ENCODE peak calls at places on chromosome 14, in four cellular contexts. One of them, this sample, is unnamed.

GRCh38 chr14:60266021-60266937 is 17.3 kb downstream of the PPM1A start:
- DNase-seq in pulmonary artery endothelial cell: no peak
- DNase-seq in activated T-helper 1 cell treated with anti-CD3 and anti-CD28 coated beads, Interleukin-12 subunit alpha, Interleukin-12 subunit beta, Interleukin-2, Interleukin-4 antibody, amounts not matched to agents 30 ng/mL and 10 ng/mL and 1 ng/mL, durations not matched to agents 14 hours and 24 hours and 36 hours: no peak
- DNase-seq in fibroblast of lung: no peak
- DNase-seq in this sample: no peak

GRCh38 chr14:94390372-94391086 is 2.1 kb upstream of the SERPINA1 start:
- DNase-seq in pulmonary artery endothelial cell: no peak
- DNase-seq in activated T-helper 1 cell treated with anti-CD3 and anti-CD28 coated beads, Interleukin-12 subunit alpha, Interleukin-12 subunit beta, Interleukin-2, Interleukin-4 antibody, amounts not matched to agents 30 ng/mL and 10 ng/mL and 1 ng/mL, durations not matched to agents 14 hours and 24 hours and 36 hours: no peak
- DNase-seq in fibroblast of lung: peak
- DNase-seq in this sample: no peak

GRCh38 chr14:63426838-63427237 is 108.1 kb upstream of the GPHB5 start:
- DNase-seq in pulmonary artery endothelial cell: no peak
- DNase-seq in activated T-helper 1 cell treated with anti-CD3 and anti-CD28 coated beads, Interleukin-12 subunit alpha, Interleukin-12 subunit beta, Interleukin-2, Interleukin-4 antibody, amounts not matched to agents 30 ng/mL and 10 ng/mL and 1 ng/mL, durations not matched to agents 14 hours and 24 hours and 36 hours: no peak
- DNase-seq in fibroblast of lung: peak
- DNase-seq in this sample: no peak

GRCh38 chr14:89425931-89426330 is 8.9 kb upstream of the FOXN3 start:
- DNase-seq in pulmonary artery endothelial cell: peak
- DNase-seq in activated T-helper 1 cell treated with anti-CD3 and anti-CD28 coated beads, Interleukin-12 subunit alpha, Interleukin-12 subunit beta, Interleukin-2, Interleukin-4 antibody, amounts not matched to agents 30 ng/mL and 10 ng/mL and 1 ng/mL, durations not matched to agents 14 hours and 24 hours and 36 hours: no peak
- DNase-seq in fibroblast of lung: peak
- DNase-seq in this sample: peak

GRCh38 chr14:34710744-34711143 is 3.6 kb downstream of the CFL2 start:
- DNase-seq in pulmonary artery endothelial cell: no peak
- DNase-seq in activated T-helper 1 cell treated with anti-CD3 and anti-CD28 coated beads, Interleukin-12 subunit alpha, Interleukin-12 subunit beta, Interleukin-2, Interleukin-4 antibody, amounts not matched to agents 30 ng/mL and 10 ng/mL and 1 ng/mL, durations not matched to agents 14 hours and 24 hours and 36 hours: no peak
- DNase-seq in fibroblast of lung: peak
- DNase-seq in this sample: no peak

GRCh38 chr14:102344485-102344884 is 18.2 kb downstream of the CINP start:
- DNase-seq in pulmonary artery endothelial cell: no peak
- DNase-seq in activated T-helper 1 cell treated with anti-CD3 and anti-CD28 coated beads, Interleukin-12 subunit alpha, Interleukin-12 subunit beta, Interleukin-2, Interleukin-4 antibody, amounts not matched to agents 30 ng/mL and 10 ng/mL and 1 ng/mL, durations not matched to agents 14 hours and 24 hours and 36 hours: no peak
- DNase-seq in fibroblast of lung: no peak
- DNase-seq in this sample: no peak

GRCh38 chr14:58082491-58083098 is 69.4 kb downstream of the ARMH4 start:
- DNase-seq in pulmonary artery endothelial cell: peak
- DNase-seq in activated T-helper 1 cell treated with anti-CD3 and anti-CD28 coated beads, Interleukin-12 subunit alpha, Interleukin-12 subunit beta, Interleukin-2, Interleukin-4 antibody, amounts not matched to agents 30 ng/mL and 10 ng/mL and 1 ng/mL, durations not matched to agents 14 hours and 24 hours and 36 hours: no peak
- DNase-seq in fibroblast of lung: peak
- DNase-seq in this sample: peak

GRCh38 chr14:35898217-35898775 is 72.2 kb downstream of the BRMS1L start:
- DNase-seq in pulmonary artery endothelial cell: no peak
- DNase-seq in activated T-helper 1 cell treated with anti-CD3 and anti-CD28 coated beads, Interleukin-12 subunit alpha, Interleukin-12 subunit beta, Interleukin-2, Interleukin-4 antibody, amounts not matched to agents 30 ng/mL and 10 ng/mL and 1 ng/mL, durations not matched to agents 14 hours and 24 hours and 36 hours: no peak
- DNase-seq in fibroblast of lung: no peak
- DNase-seq in this sample: no peak

GRCh38 chr14:33756833-33757232 is 194.0 kb downstream of the EGLN3 start:
- DNase-seq in pulmonary artery endothelial cell: no peak
- DNase-seq in activated T-helper 1 cell treated with anti-CD3 and anti-CD28 coated beads, Interleukin-12 subunit alpha, Interleukin-12 subunit beta, Interleukin-2, Interleukin-4 antibody, amounts not matched to agents 30 ng/mL and 10 ng/mL and 1 ng/mL, durations not matched to agents 14 hours and 24 hours and 36 hours: no peak
- DNase-seq in fibroblast of lung: peak
- DNase-seq in this sample: no peak

GRCh38 chr14:88553886-88554457 is 835 bp downstream of the PTPN21 start:
- DNase-seq in pulmonary artery endothelial cell: no peak
- DNase-seq in activated T-helper 1 cell treated with anti-CD3 and anti-CD28 coated beads, Interleukin-12 subunit alpha, Interleukin-12 subunit beta, Interleukin-2, Interleukin-4 antibody, amounts not matched to agents 30 ng/mL and 10 ng/mL and 1 ng/mL, durations not matched to agents 14 hours and 24 hours and 36 hours: no peak
- DNase-seq in fibroblast of lung: peak
- DNase-seq in this sample: no peak

GRCh38 chr14:68364823-68365222 is 428.0 kb downstream of the ZFP36L1 start:
- DNase-seq in pulmonary artery endothelial cell: no peak
- DNase-seq in activated T-helper 1 cell treated with anti-CD3 and anti-CD28 coated beads, Interleukin-12 subunit alpha, Interleukin-12 subunit beta, Interleukin-2, Interleukin-4 antibody, amounts not matched to agents 30 ng/mL and 10 ng/mL and 1 ng/mL, durations not matched to agents 14 hours and 24 hours and 36 hours: no peak
- DNase-seq in fibroblast of lung: peak
- DNase-seq in this sample: no peak

GRCh38 chr14:29216316-29216715 is 449.7 kb downstream of the FOXG1 start:
- DNase-seq in pulmonary artery endothelial cell: no peak
- DNase-seq in activated T-helper 1 cell treated with anti-CD3 and anti-CD28 coated beads, Interleukin-12 subunit alpha, Interleukin-12 subunit beta, Interleukin-2, Interleukin-4 antibody, amounts not matched to agents 30 ng/mL and 10 ng/mL and 1 ng/mL, durations not matched to agents 14 hours and 24 hours and 36 hours: no peak
- DNase-seq in fibroblast of lung: no peak
- DNase-seq in this sample: no peak

GRCh38 chr14:54759982-54760585 is 142.5 kb downstream of the GCH1 start:
- DNase-seq in pulmonary artery endothelial cell: no peak
- DNase-seq in activated T-helper 1 cell treated with anti-CD3 and anti-CD28 coated beads, Interleukin-12 subunit alpha, Interleukin-12 subunit beta, Interleukin-2, Interleukin-4 antibody, amounts not matched to agents 30 ng/mL and 10 ng/mL and 1 ng/mL, durations not matched to agents 14 hours and 24 hours and 36 hours: no peak
- DNase-seq in fibroblast of lung: no peak
- DNase-seq in this sample: no peak

GRCh38 chr14:51865953-51866747 is 5.7 kb downstream of the GNG2 start:
- DNase-seq in pulmonary artery endothelial cell: no peak
- DNase-seq in activated T-helper 1 cell treated with anti-CD3 and anti-CD28 coated beads, Interleukin-12 subunit alpha, Interleukin-12 subunit beta, Interleukin-2, Interleukin-4 antibody, amounts not matched to agents 30 ng/mL and 10 ng/mL and 1 ng/mL, durations not matched to agents 14 hours and 24 hours and 36 hours: no peak
- DNase-seq in fibroblast of lung: no peak
- DNase-seq in this sample: no peak

GRCh38 chr14:91155626-91156089 is 41.8 kb downstream of the DGLUCY start:
- DNase-seq in pulmonary artery endothelial cell: no peak
- DNase-seq in activated T-helper 1 cell treated with anti-CD3 and anti-CD28 coated beads, Interleukin-12 subunit alpha, Interleukin-12 subunit beta, Interleukin-2, Interleukin-4 antibody, amounts not matched to agents 30 ng/mL and 10 ng/mL and 1 ng/mL, durations not matched to agents 14 hours and 24 hours and 36 hours: no peak
- DNase-seq in fibroblast of lung: no peak
- DNase-seq in this sample: no peak

GRCh38 chr14:96362965-96363750 is at the start of the genes ATG2B and GSKIP:
- DNase-seq in pulmonary artery endothelial cell: peak
- DNase-seq in activated T-helper 1 cell treated with anti-CD3 and anti-CD28 coated beads, Interleukin-12 subunit alpha, Interleukin-12 subunit beta, Interleukin-2, Interleukin-4 antibody, amounts not matched to agents 30 ng/mL and 10 ng/mL and 1 ng/mL, durations not matched to agents 14 hours and 24 hours and 36 hours: peak
- DNase-seq in fibroblast of lung: peak
- DNase-seq in this sample: no peak